ENCODE peak calls at places on chromosomes 3 and 15, in seven cellular contexts. C is neuronal stem cell, R is IMR-90, X is H9, N is mesendoderm, F is trophoblast cell, Y is H1. W is an unnamed sample.
A peak's percentile ranks its signal among the peaks of the same experiment; 100 is the strongest.

GRCh38 chr15:25903024-25903581 is 40.0 kb upstream of the ATP10A start:
- DNase-seq in C (no peak), R (peak; percentile 41), X (no peak), N (peak; percentile 57), F (no peak), Y (no peak), W (no peak)

GRCh38 chr15:67065531-67066005 is at the start of gene SMAD3:
- DNase-seq in C (peak; percentile 84), R (peak; percentile 95), X (peak; percentile 81), N (peak; percentile 97), F (peak; percentile 93), Y (peak; percentile 84), W (peak; percentile 95)

GRCh38 chr15:45402955-45403892 is 24.9 kb upstream of the GATM start:
- DNase-seq in C (peak; percentile 17), R (peak; percentile 59), X (no peak), N (peak; percentile 38), F (peak; percentile 53), Y (peak; percentile 56), W (peak; percentile 65)

GRCh38 chr3:38331257-38332022 is 15.1 kb upstream of the XYLB start:
- DNase-seq in C (no peak), R (no peak), X (no peak), N (no peak), F (no peak), Y (no peak), W (no peak)

GRCh38 chr15:100786901-100787566 is 92.6 kb upstream of the ALDH1A3 start:
- DNase-seq in C (no peak), R (no peak), X (no peak), N (no peak), F (no peak), Y (peak; percentile 38), W (no peak)

GRCh38 chr3:170180107-170180951 is 1.2 kb downstream of the PHC3 start:
- DNase-seq in C (no peak), R (peak; percentile 42), X (no peak), N (peak; percentile 26), F (no peak), Y (no peak), W (peak; percentile 65)

GRCh38 chr15:63420333-63420741 is 38.7 kb upstream of the CA12 start:
- DNase-seq in C (no peak), R (peak; percentile 43), X (no peak), N (peak; percentile 52), F (no peak), Y (no peak), W (peak; percentile 48)

GRCh38 chr3:157498374-157498773 is 4.8 kb downstream of the VEPH1 start:
- DNase-seq in C (no peak), R (no peak), X (no peak), N (no peak), F (no peak), Y (no peak), W (no peak)

GRCh38 chr3:16378415-16378814 is 113.4 kb downstream of the OXNAD1 start:
- DNase-seq in C (no peak), R (peak; percentile 48), X (no peak), N (no peak), F (no peak), Y (no peak), W (no peak)

GRCh38 chr3:149448331-149448831 is 26.1 kb upstream of the TM4SF4 start:
- DNase-seq in C (no peak), R (peak; percentile 78), X (no peak), N (no peak), F (no peak), Y (no peak), W (peak; percentile 32)

GRCh38 chr3:193794002-193794835 is 201.2 kb downstream of the OPA1 start:
- DNase-seq in C (no peak), R (no peak), X (no peak), N (no peak), F (peak; percentile 78), Y (no peak), W (peak; percentile 42)

GRCh38 chr15:66702035-66702769 is at the start of gene SMAD6:
- DNase-seq in C (peak; percentile 97), R (peak; percentile 98), X (peak; percentile 97), N (peak; percentile 100), F (peak; percentile 96), Y (peak; percentile 90), W (peak; percentile 99)

GRCh38 chr3:61315874-61316273 is 64.6 kb upstream of the FHIT start:
- DNase-seq in C (peak; percentile 11), R (no peak), X (peak; percentile 68), N (peak; percentile 70), F (no peak), Y (no peak), W (peak; percentile 2)

GRCh38 chr3:13539285-13539625 is 9.7 kb upstream of the FBLN2 start:
- DNase-seq in C (no peak), R (peak; percentile 75), X (no peak), N (no peak), F (peak; percentile 72), Y (no peak), W (peak; percentile 54)

GRCh38 chr3:98613616-98614015 is 20.2 kb upstream of the CPOX start:
- DNase-seq in C (no peak), R (peak; percentile 29), X (no peak), N (peak; percentile 31), F (no peak), Y (no peak), W (peak; percentile 9)

GRCh38 chr3:152301745-152302181 is 33.0 kb downstream of the MBNL1 start:
- DNase-seq in C (no peak), R (no peak), X (no peak), N (no peak), F (no peak), Y (no peak), W (no peak)

GRCh38 chr15:99104788-99105515 is at the start of gene SYNM:
- DNase-seq in C (peak; percentile 82), R (peak; percentile 72), X (peak; percentile 91), N (peak; percentile 90), F (peak; percentile 44), Y (peak; percentile 87), W (peak; percentile 79)

GRCh38 chr3:160806094-160806493 is 50.1 kb downstream of the PPM1L start:
- DNase-seq in C (no peak), R (no peak), X (no peak), N (no peak), F (no peak), Y (no peak), W (no peak)

GRCh38 chr3:32495609-32496008 is 7.0 kb downstream of the CMTM6 start:
- DNase-seq in C (no peak), R (no peak), X (no peak), N (no peak), F (no peak), Y (no peak), W (no peak)

DNA sequence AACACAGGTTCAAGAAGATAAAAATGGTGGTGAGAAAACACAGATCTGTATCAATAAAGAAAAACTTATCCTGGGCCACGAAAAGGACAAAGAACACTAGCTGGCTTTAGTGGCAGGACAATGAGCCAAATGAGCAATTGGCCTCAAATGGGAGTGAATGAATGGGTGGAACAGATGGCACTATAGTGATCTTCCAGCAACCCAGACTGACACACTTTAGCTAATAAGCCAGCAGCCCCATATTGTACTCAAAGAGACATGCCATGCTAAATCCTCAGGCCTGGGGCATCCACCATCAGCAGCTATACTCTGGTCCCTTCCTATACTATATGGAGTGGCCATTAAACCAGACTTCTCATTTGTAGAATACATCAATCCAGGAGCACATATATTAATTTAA is 60.0 kb upstream of the GADL1 start:
- DNase-seq in C (no peak), R (no peak), X (no peak), N (no peak), F (no peak), Y (no peak), W (no peak)
- H2BK5ac ChIP-seq in C (no peak overlapping the region), R (no peak overlapping the region), X (no peak overlapping the region), N (no peak overlapping the region), F (no peak overlapping the region), Y (no peak overlapping the region), W (no peak overlapping the region)

GRCh38 chr15:95409924-95410323 is 920.6 kb upstream of the NR2F2 start:
- DNase-seq in C (no peak), R (peak; percentile 32), X (no peak), N (no peak), F (no peak), Y (no peak), W (peak; percentile 79)
- H2BK5ac ChIP-seq in C (no peak overlapping the region), R (no peak overlapping the region), X (no peak overlapping the region), N (no peak overlapping the region), F (no peak overlapping the region), Y (no peak overlapping the region), W (no peak overlapping the region)

DNA sequence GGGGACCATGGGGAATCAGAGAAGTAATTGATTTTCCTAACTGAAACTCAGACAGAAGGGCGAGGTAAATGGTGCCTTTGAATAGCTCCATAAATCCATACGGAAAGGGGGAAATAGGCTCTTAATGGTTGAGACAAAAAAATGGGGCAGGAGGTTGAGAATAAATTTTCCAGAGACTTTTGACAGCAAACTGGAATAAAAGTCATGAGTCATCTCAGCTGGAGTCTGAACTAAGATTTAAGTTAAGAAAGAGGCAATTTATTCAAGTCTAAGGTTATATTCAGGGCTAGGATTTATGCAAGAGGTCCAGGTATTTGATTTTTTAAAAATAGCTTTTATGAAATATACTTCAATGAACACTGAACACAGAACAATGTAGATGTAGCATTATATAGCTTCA is 238.7 kb upstream of the RORA start:
- DNase-seq in C (no peak), R (no peak), X (no peak), N (no peak), F (no peak), Y (no peak), W (no peak)
- H2BK5ac ChIP-seq in C (no peak overlapping the region), R (no peak overlapping the region), X (no peak overlapping the region), N (no peak overlapping the region), F (no peak overlapping the region), Y (no peak overlapping the region), W (no peak overlapping the region)

DNA sequence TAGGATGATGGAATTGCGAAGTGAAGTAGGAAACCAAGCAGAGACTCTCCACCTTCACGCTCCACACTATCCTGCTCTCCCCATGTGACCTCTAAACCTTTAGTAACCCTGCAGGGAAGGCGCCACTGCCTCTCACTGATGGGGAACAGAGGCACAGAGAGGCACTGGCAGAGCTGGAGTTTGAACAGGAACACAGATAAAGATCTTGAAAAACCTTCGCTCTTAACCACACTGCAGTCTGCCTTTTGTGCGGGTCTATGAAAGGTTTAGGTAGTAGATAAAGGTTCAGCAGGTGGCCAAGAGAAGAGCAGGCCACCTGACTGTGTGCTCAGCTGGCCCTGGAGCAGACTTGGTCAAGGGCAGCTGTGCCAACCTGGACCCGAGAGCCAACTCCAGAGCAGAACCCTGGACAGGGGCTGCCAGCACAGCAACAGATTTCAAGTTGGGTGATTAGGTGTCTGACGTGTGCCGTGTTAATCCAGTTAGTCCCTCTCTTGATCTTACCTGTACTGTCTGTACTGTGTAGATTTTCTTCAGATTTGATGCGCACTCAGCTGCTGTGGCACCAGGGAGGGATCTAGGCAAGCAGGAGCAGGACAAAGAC is 15.2 kb downstream of the EIF4E3 start:
- DNase-seq in C (no peak), R (no peak), X (no peak), N (no peak), F (no peak), Y (no peak), W (no peak)
- H2BK5ac ChIP-seq in C (peak overlapping the region; percentile 55), R (no peak overlapping the region), X (no peak overlapping the region), N (no peak overlapping the region), F (no peak overlapping the region), Y (no peak overlapping the region), W (no peak overlapping the region)

DNA sequence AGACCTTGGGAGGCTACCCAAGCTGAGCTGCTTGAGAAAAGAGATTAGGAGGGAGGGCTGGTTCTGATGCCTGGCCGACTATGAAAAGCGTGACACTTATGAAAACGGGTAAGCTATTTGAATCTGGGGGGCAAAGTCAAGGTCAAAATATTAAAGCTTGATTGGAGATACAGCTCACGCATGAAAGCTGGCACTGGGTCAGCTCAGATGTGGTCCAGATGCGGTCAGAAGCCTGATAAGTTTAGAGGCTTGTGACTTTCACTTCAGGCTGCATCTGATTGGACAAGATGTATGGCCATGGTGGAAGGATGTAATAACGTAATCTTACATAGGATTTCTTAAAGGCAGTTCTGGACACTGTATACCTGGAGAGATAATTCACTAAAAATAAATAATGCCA is 690.3 kb downstream of the NTRK3 start:
- DNase-seq in C (no peak), R (no peak), X (no peak), N (no peak), F (no peak), Y (no peak), W (no peak)
- H2BK5ac ChIP-seq in C (no peak overlapping the region), R (no peak overlapping the region), X (no peak overlapping the region), N (no peak overlapping the region), F (no peak overlapping the region), Y (no peak overlapping the region), W (no peak overlapping the region)

W was measured in mesenchymal stem cell.